ENCODE peak calls at places on chromosomes 2 and 18, in four cellular contexts. B is sigmoid colon, O is endothelial cell of umbilical vein, C is vagina. G is an unnamed sample.

GRCh38 chr2:85470850-85471800 is 52.6 kb downstream of the SH2D6 start:
- DNase-seq in B (peak), C (no peak), O (peak), G (peak)

GRCh38 chr18:44681039-44681595 is 429 bp downstream of the SETBP1 start:
- DNase-seq in B (no peak), O (no peak), C (no peak), G (no peak)

GRCh38 chr2:170292415-170292814 is 114.5 kb downstream of the MYO3B start:
- DNase-seq in O (no peak), B (no peak), C (no peak), G (no peak)

GRCh38 chr18:55097406-55098170 is 138.3 kb upstream of the CCDC68 start:
- DNase-seq in O (peak), B (no peak), C (no peak), G (no peak)

GRCh38 chr18:26804474-26804873 is 61.0 kb downstream of the AQP4 start:
- DNase-seq in B (no peak), C (no peak), O (no peak), G (no peak)

GRCh38 chr2:148813603-148814065 is 61.4 kb upstream of the KIF5C start:
- DNase-seq in C (no peak), O (no peak), B (no peak), G (peak)

GRCh38 chr2:241132549-241133435 is 16.5 kb downstream of the PASK start:
- DNase-seq in B (peak), C (no peak), O (no peak), G (no peak)

GRCh38 chr2:45734336-45734735 is 82.9 kb downstream of the PRKCE start:
- DNase-seq in O (no peak), B (no peak), C (no peak), G (no peak)

GRCh38 chr2:69565431-69565839 is 78.1 kb downstream of the AAK1 start:
- DNase-seq in C (no peak), B (peak), O (peak), G (peak)

GRCh38 chr2:120132190-120132589 is 91.0 kb downstream of the TMEM185B start:
- DNase-seq in B (no peak), O (peak), C (no peak), G (no peak)

DNA sequence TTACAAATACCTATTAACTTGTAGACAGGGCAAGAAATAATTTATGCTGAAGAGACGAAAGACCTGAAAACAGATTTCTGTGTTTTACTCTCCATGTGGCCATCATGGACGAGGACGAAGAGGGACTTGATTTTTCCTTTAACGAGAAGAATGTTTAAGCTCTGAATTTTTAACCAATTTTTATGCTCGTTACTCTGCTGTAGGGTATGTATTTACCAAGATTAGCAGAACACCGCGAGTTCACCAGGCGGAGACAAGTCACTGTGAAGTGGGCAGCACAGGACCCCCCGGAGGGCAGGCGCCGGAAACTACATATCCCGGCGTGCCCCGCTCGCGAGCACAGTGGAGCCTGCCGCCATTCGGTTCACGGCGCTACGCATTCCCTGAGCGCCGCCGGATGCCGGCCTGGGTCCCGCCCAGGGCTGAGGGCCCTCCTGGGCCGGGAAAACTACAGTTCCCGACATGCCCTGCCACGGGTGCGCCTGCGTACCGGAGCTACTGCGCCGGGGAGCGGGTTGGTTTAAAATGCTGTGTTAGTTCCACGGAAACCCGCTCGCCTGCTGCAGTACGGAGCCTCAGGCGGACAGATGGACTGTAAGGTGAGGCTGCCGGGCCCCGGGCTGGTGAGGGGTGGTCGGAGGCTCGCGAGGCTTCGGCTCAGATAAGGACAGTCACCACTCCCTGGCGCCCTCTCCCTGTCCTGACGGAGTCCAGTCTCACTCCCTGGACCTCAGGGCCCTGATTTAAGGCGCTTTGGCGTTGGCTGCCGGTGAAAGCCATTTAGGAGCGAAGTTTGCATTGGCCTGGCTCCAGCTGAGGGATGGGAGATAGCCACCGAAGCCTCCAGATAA is at the start of gene CCDC150:
- DNase-seq in B (peak), C (no peak), O (peak), G (peak)
- TF ChIP-seq CTCF in B (no peak), C (no peak), O (peak), G (no peak)

GRCh38 chr2:96409543-96410184 is 74.1 kb downstream of the NCAPH start:
- DNase-seq in B (no peak), C (no peak), O (no peak), G (no peak)
- TF ChIP-seq POLR2AphosphoS5 in B (no peak), C (no peak), O (no peak), G (no peak)

GRCh38 chr18:6728318-6728717 is 1.2 kb upstream of the ARHGAP28 start:
- DNase-seq in C (no peak), O (no peak), B (no peak), G (no peak)

GRCh38 chr18:6728809-6729246 is 688 bp upstream of the ARHGAP28 start:
- DNase-seq in C (no peak), O (no peak), B (no peak), G (no peak)

GRCh38 chr18:6732952-6733351 is 3.4 kb downstream of the ARHGAP28 start:
- DNase-seq in B (no peak), C (no peak), O (peak), G (no peak)

GRCh38 chr18:6731197-6731596 is 1.7 kb downstream of the ARHGAP28 start:
- DNase-seq in O (peak), C (no peak), B (no peak), G (no peak)

DNA sequence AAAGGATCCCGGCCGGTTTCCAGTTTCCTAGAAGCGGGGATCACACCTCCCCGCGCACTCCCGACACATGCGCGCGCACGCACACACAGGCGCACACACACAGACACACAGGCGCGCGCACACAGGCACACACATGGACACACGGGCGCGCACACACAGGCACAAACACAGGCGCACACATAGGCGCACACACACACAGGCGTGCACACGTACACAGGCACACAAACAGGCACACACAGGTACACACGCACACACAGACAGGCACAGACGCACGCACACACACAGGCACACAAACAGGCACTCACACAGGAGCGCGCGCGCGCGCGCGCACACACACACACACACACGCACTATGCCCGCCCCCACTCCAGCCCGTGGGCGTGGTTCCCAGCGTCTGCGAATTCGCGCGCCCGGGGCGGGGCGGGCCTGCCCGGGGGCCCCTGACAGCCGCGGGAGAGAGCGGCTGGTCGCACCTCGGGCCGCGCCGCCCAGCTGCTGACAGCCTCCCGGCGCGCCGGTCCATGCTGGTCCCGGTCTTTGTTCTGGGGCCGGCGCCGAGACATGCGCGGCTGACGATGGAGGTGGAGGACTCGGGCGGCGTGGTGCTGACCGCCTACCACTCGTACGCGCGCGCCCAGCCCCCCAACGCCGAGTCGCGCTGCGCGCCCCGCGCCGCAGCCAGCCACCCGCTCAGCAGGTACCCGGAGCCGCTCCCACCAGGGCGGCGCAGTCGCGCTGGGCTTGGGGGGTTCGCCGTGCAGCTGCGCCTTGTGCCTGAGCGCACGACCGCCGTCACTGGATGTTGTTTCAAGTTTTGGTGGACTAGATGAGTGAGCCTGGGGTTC is at the start of gene ARHGAP28:
- DNase-seq in C (no peak), B (peak), O (peak), G (peak)
- TF ChIP-seq CTCF in C (no peak), B (no peak), O (peak), G (no peak)

GRCh38 chr2:28276076-28276618 is 116.5 kb upstream of the FOSL2 start:
- DNase-seq in C (no peak), O (peak), B (no peak), G (no peak)
- TF ChIP-seq POLR2AphosphoS5 in C (peak), O (peak), B (peak), G (peak)

DNA sequence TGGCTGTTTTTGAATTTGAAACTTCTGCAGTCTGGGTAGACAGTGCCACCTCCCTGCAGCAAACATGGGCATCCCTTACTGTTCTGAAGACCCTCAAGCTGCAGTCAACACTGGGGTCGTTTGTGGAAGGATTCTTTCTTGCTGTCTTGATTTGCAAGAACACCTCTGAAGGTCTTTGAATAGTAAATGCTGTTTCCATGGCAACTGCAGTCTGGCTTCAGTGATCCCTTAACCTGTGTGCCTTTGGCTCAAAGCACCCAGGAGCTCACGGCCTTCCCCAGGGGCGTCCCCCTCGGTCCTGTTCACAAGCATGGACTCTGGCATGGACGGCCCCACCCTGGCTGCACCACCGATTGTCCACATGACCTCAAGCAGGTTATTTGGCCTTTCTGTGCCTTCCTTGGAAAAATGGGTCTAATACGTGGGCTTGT is 38.3 kb downstream of the LRRFIP1 start:
- DNase-seq in C (no peak), O (no peak), B (no peak), G (no peak)
- TF ChIP-seq CTCF in C (no peak), O (no peak), B (no peak), G (no peak)

GRCh38 chr2:30231726-30232026 is 342 bp downstream of the LBH start:
- DNase-seq in O (no peak), C (no peak), B (no peak), G (no peak)

GRCh38 chr2:30232027-30232800 is 880 bp downstream of the LBH start:
- DNase-seq in B (peak), O (no peak), C (no peak), G (peak)

GRCh38 chr2:30232801-30233130 is 1.4 kb downstream of the LBH start:
- DNase-seq in C (no peak), B (no peak), O (no peak), G (peak)

GRCh38 chr2:30234180-30234971 is 3.0 kb downstream of the LBH start:
- DNase-seq in C (no peak), B (peak), O (peak), G (peak)

DNA sequence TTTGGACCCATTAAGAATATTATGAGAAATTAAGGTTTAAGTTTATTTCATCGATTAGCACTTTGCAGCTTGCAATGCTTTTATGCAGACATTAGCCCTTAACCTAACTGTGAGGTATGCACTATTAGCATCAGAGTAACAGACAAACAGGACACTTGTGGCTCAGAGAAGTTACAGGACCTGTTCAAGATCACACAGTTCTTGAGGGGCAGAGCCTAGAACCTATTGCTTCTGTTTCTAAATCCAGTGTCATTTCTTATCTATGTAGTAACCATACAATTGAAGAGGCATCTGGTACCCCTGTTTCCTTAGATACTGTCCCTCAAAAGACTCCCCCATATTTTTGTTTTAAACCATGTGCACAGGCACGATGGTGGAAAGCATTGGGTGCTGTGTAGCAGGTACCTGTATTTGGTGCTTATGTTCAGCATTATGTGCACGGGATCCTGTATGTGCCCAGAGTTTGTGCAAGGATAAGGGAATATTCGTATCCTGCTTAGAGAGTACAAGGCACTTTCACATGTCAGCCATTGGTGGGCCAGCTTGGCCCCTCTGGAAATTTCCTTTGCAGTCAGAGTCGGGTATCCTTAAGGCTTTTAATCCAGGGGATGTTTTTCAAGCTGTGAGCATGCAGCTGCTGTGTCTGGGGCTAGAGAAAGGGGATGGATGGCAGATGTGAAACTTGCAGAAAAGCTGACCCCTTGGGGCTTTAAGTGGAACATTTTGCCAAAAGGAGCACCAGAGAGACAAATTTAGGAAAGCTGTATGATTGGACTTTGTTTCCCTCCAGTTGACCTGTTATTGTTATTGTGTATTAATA is 2.0 kb downstream of the LBH start:
- DNase-seq in O (no peak), B (no peak), C (no peak), G (no peak)
- TF ChIP-seq POLR2AphosphoS5 in O (no peak), B (no peak), C (no peak), G (no peak)

GRCh38 chr2:30341500-30342267 is 105.4 kb upstream of the LCLAT1 start:
- DNase-seq in C (no peak), O (no peak), B (no peak), G (no peak)
- TF ChIP-seq CTCF in C (no peak), O (no peak), B (no peak), G (no peak)